ENCODE peak calls at places on chromosomes 3 and 15, in seven cellular contexts. C, R, Q, L, M, T and J are unnamed samples. For H3K36me3, the result is how much of the 10 kb centered on the place peaks cover.

GRCh38 chr3:66128623-66129022 is 89.9 kb upstream of the MAGI1 start:
- DNase-seq in Q (no peak), T (no peak), M (no peak), R (no peak), C (no peak), L (no peak), J (no peak)

GRCh38 chr3:188947983-188948657 is 223.7 kb upstream of the TPRG1 start:
- DNase-seq in M (no peak), Q (no peak), C (peak), L (no peak), R (peak), T (no peak), J (peak)

GRCh38 chr15:73851679-73852078 is 21.7 kb upstream of the TBC1D21 start:
- DNase-seq in C (peak), T (peak), R (no peak), L (peak), M (no peak), Q (peak), J (no peak)

GRCh38 chr15:53197426-53197839 is 407.3 kb upstream of the ONECUT1 start:
- DNase-seq in R (peak), T (peak), Q (peak), C (peak), L (peak), M (no peak), J (no peak)

GRCh38 chr3:184325269-184325668 is 10.9 kb downstream of the EIF4G1 start:
- DNase-seq in M (no peak), Q (no peak), L (no peak), C (no peak), T (no peak), R (no peak), J (no peak)

GRCh38 chr3:81929697-81930096 is 168.3 kb upstream of the GBE1 start:
- DNase-seq in C (no peak), Q (no peak), L (no peak), M (no peak), T (no peak), R (no peak), J (no peak)

GRCh38 chr3:154898916-154899315 is 181.2 kb upstream of the MME start:
- DNase-seq in M (no peak), R (no peak), L (no peak), T (no peak), Q (no peak), C (no peak), J (no peak)

GRCh38 chr3:115885621-115886020 is 262.3 kb downstream of the GAP43 start:
- DNase-seq in Q (no peak), R (no peak), T (no peak), C (peak), L (no peak), M (no peak), J (no peak)

GRCh38 chr3:25604107-25604805 is 60.5 kb downstream of the TOP2B start:
- DNase-seq in L (no peak), T (peak), C (peak), M (no peak), R (no peak), Q (no peak), J (no peak)

GRCh38 chr15:99755692-99756409 is 22.6 kb upstream of the LYSMD4 start:
- DNase-seq in M (peak), Q (peak), C (peak), T (peak), L (peak), R (no peak), J (no peak)

GRCh38 chr3:124685481-124685880 is 44.8 kb upstream of the UMPS start:
- DNase-seq in C (no peak), Q (no peak), T (no peak), L (no peak), M (no peak), R (no peak), J (peak)

GRCh38 chr3:111749171-111750170 is 109.6 kb upstream of the PHLDB2 start:
- DNase-seq in R (no peak), L (no peak), T (no peak), C (no peak), M (no peak), Q (no peak), J (no peak)

GRCh38 chr15:61992518-61992917 is 67.7 kb downstream of the VPS13C start:
- DNase-seq in L (no peak), M (no peak), Q (no peak), C (no peak), T (no peak), R (no peak), J (no peak)

GRCh38 chr3:149020196-149020838 is 29.0 kb downstream of the GYG1 start:
- DNase-seq in R (no peak), C (peak), M (no peak), L (no peak), T (no peak), Q (no peak), J (no peak)

GRCh38 chr15:93217343-93217742 is 128.3 kb upstream of the RGMA start:
- DNase-seq in C (no peak), T (no peak), Q (no peak), M (no peak), L (no peak), R (no peak), J (no peak)

GRCh38 chr15:48925714-48926223 is 38.0 kb downstream of the SHC4 start:
- DNase-seq in C (peak), Q (no peak), M (no peak), L (no peak), T (peak), R (no peak), J (no peak)

GRCh38 chr15:55514414-55514850 is 6.4 kb upstream of the DNAAF4 start:
- DNase-seq in R (no peak), C (no peak), L (no peak), T (no peak), Q (no peak), M (no peak), J (no peak)

GRCh38 chr3:153221748-153222162 is 59.7 kb downstream of the RAP2B start:
- DNase-seq in Q (peak), M (peak), R (peak), C (peak), L (no peak), T (peak), J (peak)

GRCh38 chr3:178795349-178795748 is 259.1 kb downstream of the KCNMB2 start:
- DNase-seq in T (no peak), L (no peak), C (no peak), Q (no peak), R (no peak), M (no peak), J (no peak)

GRCh38 chr3:97994328-97994945 is 22.2 kb upstream of the RIOX2 start:
- DNase-seq in Q (no peak), C (no peak), M (no peak), L (no peak), R (no peak), T (no peak), J (no peak)

GRCh38 chr15:31477851-31478250 is 151.2 kb downstream of the KLF13 start:
- DNase-seq in C (no peak), L (no peak), M (no peak), R (no peak), Q (no peak), T (no peak), J (no peak)

GRCh38 chr15:68186671-68187397 is 18.3 kb downstream of the CALML4 start:
- DNase-seq in C (peak), Q (no peak), R (no peak), T (no peak), L (no peak), M (no peak), J (no peak)

GRCh38 chr3:42397644-42398043 is 12.8 kb downstream of the LYZL4 start:
- DNase-seq in Q (no peak), R (no peak), C (no peak), M (no peak), L (no peak), T (no peak), J (no peak)

GRCh38 chr15:62782100-62782791 is 260.3 kb upstream of the TPM1 start:
- DNase-seq in L (peak), Q (peak), R (peak), M (no peak), C (peak), T (peak), J (peak)

GRCh38 chr15:58568157-58568571 is 136.4 kb downstream of the LIPC start:
- DNase-seq in L (no peak), M (no peak), T (peak), C (no peak), Q (peak), R (no peak), J (no peak)

GRCh38 chr3:188153498-188153948 is 434 bp upstream of the LPP start:
- DNase-seq in L (peak), C (peak), T (peak), M (peak), R (peak), Q (no peak), J (peak)

GRCh38 chr15:88911766-88912118 is 1.4 kb downstream of the MFGE8 start:
- DNase-seq in L (no peak), Q (no peak), M (no peak), C (peak), T (no peak), R (no peak), J (no peak)
- H3K27ac ChIP-seq in L (no peak), Q (no peak), M (no peak), C (peak), T (no peak), R (peak), J (peak)

GRCh38 chr3:12907296-12907695 is 65.9 kb upstream of the RPL32 start:
- DNase-seq in M (no peak), T (no peak), R (no peak), L (no peak), C (no peak), Q (no peak), J (no peak)
- H3K36me3 ChIP-seq in M (half or more), T (under half), R (under half), L (half or more), C (half or more), Q (under half), J (half or more)

GRCh38 chr3:122955916-122956684 is 71.5 kb downstream of the SEMA5B start:
- DNase-seq in T (no peak), M (no peak), R (no peak), C (no peak), Q (no peak), L (no peak), J (no peak)

GRCh38 chr3:122957707-122958210 is 69.8 kb downstream of the SEMA5B start:
- DNase-seq in L (no peak), T (no peak), R (no peak), Q (no peak), C (no peak), M (no peak), J (no peak)

GRCh38 chr3:122959339-122959738 is 68.2 kb downstream of the SEMA5B start:
- DNase-seq in M (no peak), Q (no peak), R (no peak), L (no peak), T (no peak), C (no peak), J (no peak)

GRCh38 chr3:122956685-122957455 is 70.7 kb downstream of the SEMA5B start:
- DNase-seq in T (no peak), M (no peak), R (no peak), L (no peak), C (no peak), Q (no peak), J (no peak)

GRCh38 chr3:122958290-122958689 is 69.3 kb downstream of the SEMA5B start:
- DNase-seq in M (no peak), Q (no peak), C (no peak), T (no peak), L (no peak), R (no peak), J (no peak)
- H3K27ac ChIP-seq in M (no peak), Q (no peak), C (no peak), T (no peak), L (no peak), R (peak), J (peak)

DNA sequence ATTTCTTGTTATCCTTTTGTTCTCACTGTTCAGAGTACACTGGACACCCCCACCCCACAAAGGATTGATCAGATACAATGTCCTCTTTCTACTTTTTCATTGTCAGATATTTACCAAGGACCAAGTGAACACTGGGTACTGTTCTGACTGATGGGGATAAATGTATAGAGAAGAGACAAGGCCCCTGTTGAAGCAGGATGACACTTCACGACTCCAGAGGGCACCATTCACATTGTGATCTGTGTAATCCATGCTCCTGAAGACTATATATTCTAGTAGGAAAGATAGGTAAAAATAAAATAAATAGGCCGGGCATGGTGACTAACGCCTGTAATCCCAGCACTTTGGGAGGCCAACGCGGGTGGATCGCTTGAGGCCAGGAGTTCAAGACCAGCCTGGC is 7.2 kb upstream of the CRYGS start:
- DNase-seq in Q (no peak), L (no peak), R (no peak), T (no peak), M (no peak), C (no peak), J (no peak)
- H3K36me3 ChIP-seq in Q (under half), L (half or more), R (under half), T (half or more), M (under half), C (under half), J (half or more)

GRCh38 chr3:64358853-64359252 is 133.6 kb upstream of the PRICKLE2 start:
- DNase-seq in R (no peak), C (no peak), T (peak), Q (peak), L (no peak), M (no peak), J (no peak)
- H3K27ac ChIP-seq in R (no peak), C (no peak), T (no peak), Q (peak), L (no peak), M (no peak), J (no peak)

DNA sequence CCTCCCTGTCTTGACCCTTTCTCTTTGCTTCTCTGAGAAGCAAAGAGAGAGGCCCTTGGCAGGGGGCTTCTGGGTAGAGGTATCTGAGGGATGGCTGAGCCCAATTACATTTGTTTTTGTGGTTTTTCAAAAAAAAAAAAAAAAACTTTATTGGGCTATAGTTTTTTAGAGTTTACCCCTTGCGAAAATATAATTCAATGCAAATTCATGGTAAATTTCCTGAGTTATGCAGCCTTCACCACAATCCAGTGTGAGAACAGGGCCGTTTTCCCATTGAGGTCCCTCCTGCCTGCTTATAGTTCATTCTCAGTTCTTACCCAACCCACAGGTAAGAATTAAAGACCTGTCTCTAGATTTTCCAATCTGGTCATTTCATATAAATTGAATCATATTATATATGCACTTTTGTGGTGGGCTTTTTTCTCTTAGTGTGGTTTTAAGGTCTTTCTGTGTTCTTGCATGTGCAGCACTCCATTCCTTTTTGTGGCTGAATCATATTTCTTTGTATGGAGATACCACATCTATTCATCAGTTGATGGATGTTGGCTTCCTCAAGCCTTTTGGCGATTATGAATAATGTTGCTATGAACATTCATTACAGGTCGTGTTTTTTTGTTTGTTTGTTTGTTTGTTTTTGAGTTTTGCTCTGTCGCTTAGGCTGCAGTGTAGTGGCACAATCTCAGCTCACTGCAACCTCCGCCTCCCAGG is 2.7 kb downstream of the MCM2 start:
- DNase-seq in L (no peak), M (no peak), Q (no peak), C (no peak), R (no peak), T (no peak), J (no peak)
- H3K36me3 ChIP-seq in L (half or more), M (under half), Q (under half), C (under half), R (under half), T (half or more), J (under half)

GRCh38 chr3:129606522-129607390 is at the start of gene PLXND1:
- DNase-seq in T (peak), Q (peak), C (peak), R (peak), M (peak), L (no peak), J (peak)
- H3K27ac ChIP-seq in T (peak), Q (no peak), C (peak), R (peak), M (peak), L (no peak), J (peak)

GRCh38 chr3:103184772-103185171 is 750.0 kb downstream of the ZPLD1 start:
- DNase-seq in R (no peak), C (no peak), T (no peak), Q (no peak), L (no peak), M (no peak), J (no peak)

GRCh38 chr3:103181175-103181574 is 746.4 kb downstream of the ZPLD1 start:
- DNase-seq in C (no peak), R (no peak), M (no peak), Q (no peak), T (no peak), L (no peak), J (no peak)
- H3K36me3 ChIP-seq in C (under half), R (under half), M (under half), Q (under half), T (under half), L (under half), J (under half)

DNA sequence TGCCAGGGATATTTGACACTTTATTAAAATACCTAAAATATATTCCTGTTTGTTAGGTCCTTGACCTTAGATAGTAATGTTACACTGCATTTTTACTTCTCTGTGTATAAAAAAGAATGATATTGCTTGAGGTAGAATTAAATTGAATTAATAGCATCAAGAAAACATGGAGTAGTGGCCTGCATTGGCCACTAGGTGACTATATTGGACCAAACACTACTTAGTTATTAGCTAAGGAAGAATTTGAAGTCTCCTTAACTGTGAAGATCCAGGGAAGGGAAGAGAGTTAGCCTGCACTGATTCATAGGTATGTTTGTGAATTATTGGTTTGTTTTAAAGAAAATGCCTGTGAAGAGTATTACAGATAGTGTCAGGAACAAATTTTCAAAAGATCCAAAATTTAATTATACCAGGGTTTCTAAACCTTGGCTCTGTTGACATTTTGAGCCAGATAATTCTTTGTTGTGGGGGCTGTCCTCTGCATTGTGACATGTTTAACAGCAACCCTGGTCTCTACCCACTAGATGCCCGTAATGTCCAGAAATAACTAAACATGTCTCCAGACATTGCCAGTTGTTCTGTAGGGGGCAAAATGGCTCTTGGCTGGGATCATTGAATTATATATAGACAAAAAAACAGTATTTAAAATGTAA is 103.6 kb upstream of the THSD4 start:
- DNase-seq in T (peak), Q (peak), C (peak), R (no peak), L (peak), M (no peak), J (no peak)
- H3K27ac ChIP-seq in T (no peak), Q (no peak), C (peak), R (no peak), L (no peak), M (no peak), J (no peak)

GRCh38 chr3:49681543-49681942 is 7.4 kb downstream of the APEH start:
- DNase-seq in M (no peak), T (no peak), Q (no peak), C (no peak), R (no peak), L (no peak), J (no peak)
- H3K36me3 ChIP-seq in M (under half), T (half or more), Q (under half), C (half or more), R (under half), L (half or more), J (half or more)